ENCODE peak calls at places on chromosome 1, in seven cellular contexts. One of them, this sample, is unnamed.

GRCh38 chr1:22621761-22622160 is 14.7 kb upstream of the C1QA start:
- DNase-seq in activated T-cell treated with anti-CD3 and anti-CD28 coated beads, Interleukin-2, amount 50 U/mL, for 72 hours: no peak
- DNase-seq in Daoy: no peak
- DNase-seq in effector CD4-positive, alpha-beta T cell: no peak
- DNase-seq in left cardiac atrium: no peak
- DNase-seq in HTR-8/SVneo: no peak
- DNase-seq in NCI-H446: no peak
- DNase-seq in this sample: no peak

GRCh38 chr1:228429698-228430097 is 13.0 kb upstream of the TRIM17 start:
- DNase-seq in activated T-cell treated with anti-CD3 and anti-CD28 coated beads, Interleukin-2, amount 50 U/mL, for 72 hours: no peak
- DNase-seq in Daoy: no peak
- DNase-seq in effector CD4-positive, alpha-beta T cell: no peak
- DNase-seq in left cardiac atrium: no peak
- DNase-seq in HTR-8/SVneo: no peak
- DNase-seq in NCI-H446: no peak
- DNase-seq in this sample: no peak

GRCh38 chr1:107250169-107250568 is 109.3 kb downstream of the NTNG1 start:
- DNase-seq in activated T-cell treated with anti-CD3 and anti-CD28 coated beads, Interleukin-2, amount 50 U/mL, for 72 hours: no peak
- DNase-seq in Daoy: peak; percentile 66
- DNase-seq in effector CD4-positive, alpha-beta T cell: no peak
- DNase-seq in left cardiac atrium: no peak
- DNase-seq in HTR-8/SVneo: no peak
- DNase-seq in NCI-H446: no peak
- DNase-seq in this sample: peak; percentile 36

GRCh38 chr1:55048453-55049270 is 9.3 kb downstream of the PCSK9 start:
- DNase-seq in activated T-cell treated with anti-CD3 and anti-CD28 coated beads, Interleukin-2, amount 50 U/mL, for 72 hours: no peak
- DNase-seq in Daoy: no peak
- DNase-seq in effector CD4-positive, alpha-beta T cell: no peak
- DNase-seq in left cardiac atrium: no peak
- DNase-seq in HTR-8/SVneo: no peak
- DNase-seq in NCI-H446: no peak
- DNase-seq in this sample: no peak

GRCh38 chr1:20255666-20256065 is 35.0 kb upstream of the VWA5B1 start:
- DNase-seq in activated T-cell treated with anti-CD3 and anti-CD28 coated beads, Interleukin-2, amount 50 U/mL, for 72 hours: no peak
- DNase-seq in Daoy: peak; percentile 92
- DNase-seq in effector CD4-positive, alpha-beta T cell: no peak
- DNase-seq in left cardiac atrium: no peak
- DNase-seq in HTR-8/SVneo: peak; percentile 23
- DNase-seq in NCI-H446: no peak
- DNase-seq in this sample: peak; percentile 21

GRCh38 chr1:226645279-226645976 is 93.7 kb downstream of the ITPKB start:
- DNase-seq in activated T-cell treated with anti-CD3 and anti-CD28 coated beads, Interleukin-2, amount 50 U/mL, for 72 hours: no peak
- DNase-seq in Daoy: no peak
- DNase-seq in effector CD4-positive, alpha-beta T cell: no peak
- DNase-seq in left cardiac atrium: peak; percentile 17
- DNase-seq in HTR-8/SVneo: no peak
- DNase-seq in NCI-H446: no peak
- DNase-seq in this sample: no peak

GRCh38 chr1:4675454-4676186 is 21.2 kb downstream of the AJAP1 start:
- DNase-seq in activated T-cell treated with anti-CD3 and anti-CD28 coated beads, Interleukin-2, amount 50 U/mL, for 72 hours: no peak
- DNase-seq in Daoy: no peak
- DNase-seq in effector CD4-positive, alpha-beta T cell: no peak
- DNase-seq in left cardiac atrium: no peak
- DNase-seq in HTR-8/SVneo: no peak
- DNase-seq in NCI-H446: no peak
- DNase-seq in this sample: no peak

GRCh38 chr1:209567788-209568187 is 15.7 kb upstream of the CAMK1G start:
- DNase-seq in activated T-cell treated with anti-CD3 and anti-CD28 coated beads, Interleukin-2, amount 50 U/mL, for 72 hours: no peak
- DNase-seq in Daoy: peak; percentile 24
- DNase-seq in effector CD4-positive, alpha-beta T cell: no peak
- DNase-seq in left cardiac atrium: no peak
- DNase-seq in HTR-8/SVneo: peak; percentile 54
- DNase-seq in NCI-H446: no peak
- DNase-seq in this sample: no peak

GRCh38 chr1:226549937-226550670 is 1.5 kb downstream of the STUM start:
- DNase-seq in activated T-cell treated with anti-CD3 and anti-CD28 coated beads, Interleukin-2, amount 50 U/mL, for 72 hours: peak; percentile 32
- DNase-seq in Daoy: peak; percentile 38
- DNase-seq in effector CD4-positive, alpha-beta T cell: no peak
- DNase-seq in left cardiac atrium: peak; percentile 48
- DNase-seq in HTR-8/SVneo: no peak
- DNase-seq in NCI-H446: no peak
- DNase-seq in this sample: peak; percentile 39

GRCh38 chr1:206739411-206740076 is 31.0 kb upstream of the IL19 start:
- DNase-seq in activated T-cell treated with anti-CD3 and anti-CD28 coated beads, Interleukin-2, amount 50 U/mL, for 72 hours: peak; percentile 56
- DNase-seq in Daoy: no peak
- DNase-seq in effector CD4-positive, alpha-beta T cell: no peak
- DNase-seq in left cardiac atrium: no peak
- DNase-seq in HTR-8/SVneo: peak; percentile 41
- DNase-seq in NCI-H446: no peak
- DNase-seq in this sample: no peak

GRCh38 chr1:105492941-105493340 is 1563.5 kb upstream of the PRMT6 start:
- DNase-seq in activated T-cell treated with anti-CD3 and anti-CD28 coated beads, Interleukin-2, amount 50 U/mL, for 72 hours: no peak
- DNase-seq in Daoy: no peak
- DNase-seq in effector CD4-positive, alpha-beta T cell: no peak
- DNase-seq in left cardiac atrium: no peak
- DNase-seq in HTR-8/SVneo: no peak
- DNase-seq in NCI-H446: no peak
- DNase-seq in this sample: no peak

GRCh38 chr1:34362949-34363348 is 186.2 kb downstream of the C1orf94 start:
- DNase-seq in activated T-cell treated with anti-CD3 and anti-CD28 coated beads, Interleukin-2, amount 50 U/mL, for 72 hours: no peak
- DNase-seq in Daoy: no peak
- DNase-seq in effector CD4-positive, alpha-beta T cell: no peak
- DNase-seq in left cardiac atrium: no peak
- DNase-seq in HTR-8/SVneo: no peak
- DNase-seq in NCI-H446: no peak
- DNase-seq in this sample: no peak

GRCh38 chr1:1683104-1683905 is 9.3 kb downstream of the SLC35E2B start:
- DNase-seq in activated T-cell treated with anti-CD3 and anti-CD28 coated beads, Interleukin-2, amount 50 U/mL, for 72 hours: no peak
- DNase-seq in Daoy: no peak
- DNase-seq in effector CD4-positive, alpha-beta T cell: no peak
- DNase-seq in left cardiac atrium: no peak
- DNase-seq in HTR-8/SVneo: no peak
- DNase-seq in NCI-H446: no peak
- DNase-seq in this sample: no peak

This sample was measured in NCI-H1417.